ENCODE peak calls at places on chromosomes 2 and 18, in five cellular contexts. D is GM20000, Z is HFFc6, K is A549, J is endothelial cell. S is an unnamed sample.

GRCh38 chr2:179857236-179857635 is 4.2 kb downstream of the ZNF385B start:
- DNase-seq in D (no peak), J (no peak), K (no peak), Z (no peak), S (no peak)

GRCh38 chr2:241611062-241611461 is 25.9 kb downstream of the THAP4 start:
- DNase-seq in D (no peak), Z (no peak), K (no peak), J (no peak), S (no peak)

GRCh38 chr2:218002792-218003191 is at the start of gene TNS1:
- DNase-seq in J (no peak), Z (peak), D (no peak), K (no peak), S (no peak)

GRCh38 chr2:145190031-145190703 is 670.2 kb upstream of the ZEB2 start:
- DNase-seq in Z (no peak), J (no peak), K (no peak), D (no peak), S (no peak)

GRCh38 chr2:147420947-147421346 is 423.9 kb upstream of the ACVR2A start:
- DNase-seq in Z (no peak), D (no peak), K (no peak), J (no peak), S (no peak)

GRCh38 chr18:43757273-43757672 is 480.0 kb upstream of the SYT4 start:
- DNase-seq in J (no peak), Z (no peak), K (no peak), D (no peak), S (no peak)

GRCh38 chr18:44870631-44871502 is 190.2 kb downstream of the SETBP1 start:
- DNase-seq in J (no peak), K (no peak), Z (no peak), D (no peak), S (no peak)

GRCh38 chr2:188333751-188334524 is 42.3 kb downstream of the GULP1 start:
- DNase-seq in K (no peak), J (no peak), Z (no peak), D (no peak), S (no peak)

GRCh38 chr2:219957815-219958214 is 330.4 kb downstream of the SLC4A3 start:
- DNase-seq in Z (no peak), D (no peak), J (no peak), K (no peak), S (no peak)

GRCh38 chr2:28587526-28588230 is 91.8 kb downstream of the PLB1 start:
- DNase-seq in K (no peak), D (no peak), J (no peak), Z (no peak), S (no peak)

DNA sequence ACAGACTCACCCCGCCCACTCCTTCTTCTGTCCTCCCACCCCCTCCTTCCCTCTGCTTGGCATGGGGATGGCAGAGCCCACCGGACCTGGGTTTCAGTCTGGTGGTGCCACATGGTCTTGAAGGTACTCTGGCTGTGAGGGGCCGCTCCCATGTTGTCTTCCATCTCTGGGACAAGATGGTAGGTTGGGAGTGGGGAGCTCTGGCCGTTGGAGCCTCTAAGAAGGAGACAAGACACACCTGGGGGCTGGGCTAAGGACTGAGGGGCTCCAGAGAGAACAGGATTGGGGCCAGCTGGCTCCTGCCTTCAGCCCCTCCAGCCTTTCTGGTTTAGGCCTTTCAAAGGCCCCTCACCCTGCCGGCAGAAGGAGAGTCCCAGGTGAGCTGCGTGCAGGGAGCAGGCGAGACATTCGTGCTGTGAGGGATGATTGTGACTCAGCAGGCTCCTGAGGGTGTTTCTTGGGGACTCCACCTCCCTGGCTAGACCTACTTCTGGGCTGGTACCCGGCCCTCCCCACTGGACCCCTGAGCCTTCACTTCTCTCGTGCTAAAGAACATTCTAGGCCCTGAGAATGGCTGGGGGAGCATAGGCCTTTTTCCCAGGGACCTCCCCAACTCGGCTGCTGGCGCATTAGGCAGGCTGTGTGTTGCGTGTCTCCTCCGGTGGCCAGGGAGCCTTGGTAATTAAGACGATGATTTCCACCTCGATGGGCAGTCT is 128.2 kb upstream of the HAAO start:
- DNase-seq in Z (no peak), D (no peak), J (no peak), K (no peak), S (no peak)
- TF ChIP-seq CTCF in Z (no peak), D (no peak), J (no peak), K (no peak), S (no peak)

GRCh38 chr18:30149585-30149984 is 893.0 kb downstream of the DSC3 start:
- DNase-seq in Z (no peak), D (no peak), J (no peak), K (no peak), S (no peak)
- TF ChIP-seq CTCF in Z (no peak), D (no peak), J (no peak), K (no peak), S (no peak)

DNA sequence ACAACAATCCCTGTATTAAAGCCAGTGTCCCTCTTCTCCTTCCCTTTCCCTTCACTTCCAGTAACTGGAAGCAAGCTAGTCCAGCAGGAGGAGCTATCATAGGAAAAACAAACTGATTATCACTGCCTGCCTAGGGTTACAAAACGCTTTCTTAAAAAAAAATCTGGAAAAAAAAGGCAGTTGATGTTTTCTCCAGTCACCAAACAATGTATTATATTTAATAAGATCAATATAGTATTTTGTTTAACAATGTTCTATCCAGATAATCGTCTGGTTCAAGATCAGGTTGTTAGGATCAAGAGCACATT is 78.8 kb upstream of the ITGB6 start:
- DNase-seq in J (peak), Z (peak), D (no peak), K (peak), S (no peak)
- TF ChIP-seq CTCF in J (peak), Z (peak), D (no peak), K (peak), S (no peak)

GRCh38 chr2:237997521-237997920 is 30.7 kb downstream of the UBE2F start:
- DNase-seq in K (no peak), J (no peak), D (no peak), Z (no peak), S (no peak)
- TF ChIP-seq CTCF in K (no peak), J (no peak), D (no peak), Z (no peak), S (no peak)

GRCh38 chr18:12531747-12532146 is 124.0 kb downstream of the PRELID3A start:
- DNase-seq in K (no peak), Z (peak), J (no peak), D (no peak), S (no peak)
- TF ChIP-seq CTCF in K (no peak), Z (peak), J (no peak), D (no peak), S (no peak)

GRCh38 chr2:168478206-168478605 is 22.1 kb downstream of the CERS6 start:
- DNase-seq in D (no peak), Z (no peak), J (no peak), K (no peak), S (no peak)

GRCh38 chr2:168482952-168483831 is 27.1 kb downstream of the CERS6 start:
- DNase-seq in D (no peak), K (no peak), Z (no peak), J (no peak), S (no peak)

GRCh38 chr2:168482245-168482644 is 26.2 kb downstream of the CERS6 start:
- DNase-seq in K (no peak), D (no peak), Z (no peak), J (no peak), S (no peak)

GRCh38 chr2:168480356-168480755 is 24.3 kb downstream of the CERS6 start:
- DNase-seq in K (peak), J (no peak), Z (no peak), D (no peak), S (no peak)

DNA sequence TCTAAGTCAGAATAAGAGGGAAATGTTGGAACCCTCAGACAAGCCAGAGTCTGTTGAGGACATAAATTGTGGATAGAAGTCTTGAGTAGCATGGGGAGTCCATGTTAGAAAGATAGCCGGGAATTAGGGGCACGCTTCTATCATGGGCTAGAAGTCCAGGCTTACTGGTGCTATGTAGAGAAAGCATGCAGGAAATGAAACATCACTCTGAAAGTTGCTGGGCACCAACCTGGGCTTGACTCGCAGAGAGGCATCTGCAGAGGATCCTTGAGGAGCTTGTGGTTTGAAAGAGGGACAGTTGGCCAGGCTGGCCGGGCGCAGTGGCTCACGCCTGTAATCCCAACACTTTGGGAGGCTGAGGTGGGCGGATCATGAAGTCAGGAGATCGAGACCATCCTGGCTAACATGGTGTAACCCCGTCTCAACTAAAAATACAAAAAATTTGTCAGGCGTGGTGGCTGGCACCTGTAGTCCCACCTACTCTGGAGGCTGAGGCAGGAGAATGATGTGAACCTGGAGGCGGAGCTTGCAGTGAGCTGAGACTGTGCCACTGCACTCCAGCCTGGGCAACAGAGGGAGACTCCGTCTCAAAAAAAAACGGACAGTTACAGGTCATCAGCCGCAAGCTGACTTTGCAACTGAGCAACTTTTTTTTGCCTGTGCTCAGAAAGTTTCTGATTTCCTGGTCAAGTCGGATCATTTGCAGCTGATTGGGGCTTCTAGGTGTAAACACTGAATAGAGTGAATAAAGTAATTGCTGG is 24.9 kb downstream of the CERS6 start:
- DNase-seq in D (no peak), Z (no peak), J (no peak), K (no peak), S (no peak)
- TF ChIP-seq CTCF in D (no peak), Z (no peak), J (no peak), K (no peak), S (no peak)

GRCh38 chr2:82282111-82282882 is 1977.7 kb upstream of the LRRTM1 start:
- DNase-seq in K (peak), Z (no peak), J (peak), D (no peak), S (no peak)
- TF ChIP-seq CTCF in K (no peak), Z (no peak), J (no peak), D (no peak), S (no peak)

DNA sequence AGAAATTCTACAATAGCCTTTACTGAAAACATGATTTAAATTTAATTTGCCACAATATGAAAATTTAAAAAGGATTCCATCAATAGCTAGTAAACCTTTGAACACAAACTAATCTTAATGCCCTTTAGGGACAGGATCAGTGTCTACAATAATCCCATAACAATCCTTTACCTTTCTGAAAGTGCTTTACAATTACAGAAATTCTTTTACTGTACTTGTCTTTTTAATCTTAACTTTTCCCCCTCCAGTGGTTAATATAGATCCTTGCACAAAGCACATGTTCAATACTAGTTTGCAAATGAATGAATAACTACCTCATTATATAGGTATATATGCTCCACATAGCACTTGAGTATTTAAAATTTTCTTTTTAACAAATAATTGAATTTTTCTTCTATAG is 122.6 kb downstream of the PLEKHA3 start:
- DNase-seq in J (no peak), K (no peak), Z (no peak), D (no peak), S (no peak)
- TF ChIP-seq CTCF in J (no peak), K (no peak), Z (no peak), D (no peak), S (no peak)